ENCODE peak calls at places on chromosomes 7 and 10, in ten cellular contexts. H is fibroblast of mammary gland, C is uterus, O is IMR-90, W is upper lobe of left lung, X is PC-9, J is Caco-2, Q is lower lobe of right lung, M is LNCaP clone FGC, K is brain microvascular endothelial cell. S is an unnamed sample.

GRCh38 chr7:137774793-137775201 is 72.0 kb downstream of the DGKI start:
- DNase-seq in W (no peak), Q (no peak), C (no peak), X (no peak), J (no peak), H (peak), K (peak), O (peak), M (no peak), S (no peak)

GRCh38 chr7:142153400-142153799 is 41.9 kb downstream of the MGAM2 start:
- DNase-seq in W (no peak), M (peak), C (no peak), H (no peak), O (no peak), X (no peak), Q (no peak), J (peak), K (peak), S (no peak)

GRCh38 chr10:24459836-24460235 is 250.9 kb downstream of the KIAA1217 start:
- DNase-seq in J (no peak), Q (no peak), C (no peak), W (no peak), K (no peak), M (no peak), H (no peak), X (no peak), O (no peak), S (no peak)

GRCh38 chr7:130734525-130735272 is 692 bp upstream of the KLF14 start:
- DNase-seq in M (no peak), X (peak), J (no peak), W (no peak), Q (no peak), C (no peak), H (peak), O (peak), K (no peak), S (no peak)

GRCh38 chr10:16894834-16895233 is 77.6 kb upstream of the RSU1 start:
- DNase-seq in H (peak), J (no peak), O (no peak), W (no peak), M (no peak), Q (no peak), C (no peak), K (no peak), X (no peak), S (no peak)

GRCh38 chr10:10605551-10606081 is 412.1 kb upstream of the CELF2 start:
- DNase-seq in H (peak), J (no peak), X (no peak), O (peak), M (no peak), W (no peak), K (peak), Q (no peak), C (peak), S (peak)

GRCh38 chr10:72089618-72090017 is 1.3 kb upstream of the SPOCK2 start:
- DNase-seq in O (no peak), C (no peak), X (peak), J (peak), Q (no peak), M (no peak), H (no peak), W (no peak), K (no peak), S (no peak)

GRCh38 chr10:29248987-29249386 is 39.9 kb upstream of the LYZL1 start:
- DNase-seq in O (no peak), H (no peak), K (no peak), J (no peak), X (no peak), M (no peak), Q (no peak), C (no peak), W (no peak), S (no peak)

GRCh38 chr10:62264702-62265436 is 3.8 kb downstream of the RTKN2 start:
- DNase-seq in C (no peak), J (peak), H (peak), M (peak), K (peak), W (no peak), Q (no peak), X (peak), O (peak), S (no peak)

GRCh38 chr7:139618482-139619366 is 95.2 kb downstream of the CLEC2L start:
- DNase-seq in W (peak), C (peak), X (peak), Q (no peak), H (peak), M (peak), K (peak), J (peak), O (peak), S (peak)

GRCh38 chr10:93600446-93600860 is 582 bp downstream of the RBP4 start:
- DNase-seq in J (no peak), M (no peak), X (no peak), W (peak), O (no peak), Q (no peak), H (no peak), C (no peak), K (no peak), S (no peak)

GRCh38 chr10:84155521-84155920 is 16.2 kb downstream of the GHITM start:
- DNase-seq in K (no peak), M (no peak), W (no peak), X (no peak), J (no peak), Q (no peak), O (no peak), H (no peak), C (no peak), S (no peak)

GRCh38 chr10:71981024-71981867 is 17.1 kb downstream of the CHST3 start:
- DNase-seq in X (peak), K (no peak), M (no peak), W (peak), H (peak), C (no peak), Q (no peak), O (no peak), J (no peak), S (peak)

GRCh38 chr7:23185980-23186379 is 4.1 kb downstream of the NUP42 start:
- DNase-seq in O (no peak), M (no peak), J (no peak), W (no peak), X (no peak), K (no peak), C (no peak), H (no peak), Q (no peak), S (no peak)

GRCh38 chr7:141752634-141753033 is 11.3 kb upstream of the TAS2R3 start:
- DNase-seq in H (peak), M (no peak), C (no peak), K (no peak), X (no peak), Q (no peak), W (no peak), O (no peak), J (no peak), S (no peak)

GRCh38 chr7:81664304-81664703 is 105.5 kb downstream of the HGF start:
- DNase-seq in W (no peak), K (no peak), C (no peak), O (no peak), M (no peak), H (no peak), X (no peak), J (no peak), Q (no peak), S (no peak)

GRCh38 chr7:152106990-152107389 is 81.5 kb downstream of the GALNT11 start:
- DNase-seq in X (no peak), H (no peak), J (no peak), Q (no peak), K (no peak), C (no peak), O (peak), W (no peak), M (no peak), S (no peak)

GRCh38 chr10:110360857-110361474 is 56.2 kb upstream of the SMNDC1 start:
- DNase-seq in X (peak), W (no peak), J (no peak), K (no peak), H (peak), Q (no peak), M (no peak), O (no peak), C (no peak), S (no peak)

GRCh38 chr7:63031838-63032436 is 966.7 kb upstream of the ZNF722 start:
- DNase-seq in C (no peak), J (no peak), H (no peak), O (no peak), K (no peak), X (no peak), M (no peak), W (no peak), Q (no peak), S (no peak)

GRCh38 chr10:23897864-23898263 is 311.1 kb upstream of the KIAA1217 start:
- DNase-seq in Q (no peak), K (no peak), M (no peak), J (no peak), X (no peak), O (no peak), H (no peak), W (no peak), C (no peak), S (no peak)

GRCh38 chr10:102324061-102324460 is 71.4 kb upstream of the NFKB2 start:
- DNase-seq in H (no peak), X (no peak), J (no peak), O (peak), W (no peak), Q (no peak), M (no peak), C (no peak), K (no peak), S (no peak)

GRCh38 chr10:78134919-78135318 is 101.3 kb downstream of the RPS24 start:
- DNase-seq in O (no peak), C (no peak), M (no peak), J (peak), X (no peak), W (no peak), H (no peak), Q (no peak), K (no peak), S (no peak)

GRCh38 chr10:119768455-119769094 is 42.7 kb downstream of the INPP5F start:
- DNase-seq in C (peak), O (peak), X (peak), M (no peak), K (no peak), H (peak), Q (no peak), W (no peak), J (no peak), S (no peak)

GRCh38 chr10:48839809-48840679 is 99.6 kb downstream of the LRRC18 start:
- DNase-seq in O (no peak), Q (no peak), W (no peak), C (no peak), H (no peak), J (no peak), M (no peak), K (no peak), X (no peak), S (no peak)

GRCh38 chr7:71251706-71252105 is 119.8 kb downstream of the GALNT17 start:
- DNase-seq in H (no peak), Q (no peak), K (no peak), X (no peak), O (no peak), W (no peak), C (no peak), M (no peak), J (no peak), S (no peak)

GRCh38 chr7:16753102-16753931 is at the start of gene TSPAN13:
- DNase-seq in W (peak), M (peak), J (peak), O (peak), Q (peak), X (peak), C (peak), K (peak), H (no peak), S (peak)

GRCh38 chr7:29488977-29489376 is 74.7 kb upstream of the PRR15 start:
- DNase-seq in Q (no peak), O (peak), C (no peak), M (no peak), J (no peak), X (peak), H (peak), K (peak), W (no peak), S (no peak)

GRCh38 chr7:36863901-36864701 is 139.8 kb upstream of the AOAH start:
- DNase-seq in O (no peak), C (no peak), J (no peak), H (no peak), W (no peak), M (no peak), X (no peak), K (no peak), Q (no peak), S (no peak)

GRCh38 chr7:95427123-95427522 is 7.7 kb downstream of the PON2 start:
- DNase-seq in K (no peak), J (no peak), O (no peak), H (no peak), W (no peak), X (no peak), Q (no peak), C (no peak), M (no peak), S (no peak)

GRCh38 chr7:21357146-21358097 is 70.5 kb upstream of the SP4 start:
- DNase-seq in X (no peak), J (no peak), H (no peak), Q (no peak), C (no peak), W (no peak), M (no peak), K (no peak), O (no peak), S (no peak)

GRCh38 chr7:51620690-51621089 is 304.1 kb upstream of the COBL start:
- DNase-seq in Q (no peak), C (no peak), X (no peak), M (no peak), J (peak), O (no peak), K (no peak), W (no peak), H (no peak), S (no peak)

GRCh38 chr7:157824011-157824818 is 487.4 kb downstream of the DNAJB6 start:
- DNase-seq in Q (no peak), C (no peak), M (no peak), J (no peak), K (no peak), O (no peak), H (no peak), X (no peak), W (no peak), S (no peak)

GRCh38 chr7:37198906-37199485 is 249.7 kb downstream of the ELMO1 start:
- DNase-seq in C (peak), M (peak), X (no peak), H (peak), Q (peak), K (peak), O (peak), J (peak), W (no peak), S (peak)

GRCh38 chr10:132612571-132613504 is 75.3 kb downstream of the INPP5A start:
- DNase-seq in Q (no peak), J (no peak), O (peak), K (no peak), M (peak), W (no peak), X (no peak), C (no peak), H (no peak), S (no peak)

GRCh38 chr7:151410405-151411390 is 860 bp upstream of the WDR86 start:
- DNase-seq in Q (no peak), C (no peak), K (no peak), H (no peak), X (no peak), M (no peak), W (peak), O (no peak), J (no peak), S (peak)

GRCh38 chr7:69992938-69993337 is 394.7 kb downstream of the AUTS2 start:
- DNase-seq in K (no peak), C (no peak), W (no peak), O (no peak), X (no peak), J (no peak), H (no peak), Q (no peak), M (no peak), S (no peak)

GRCh38 chr7:124667312-124667711 is 98.3 kb downstream of the GPR37 start:
- DNase-seq in O (peak), W (no peak), M (no peak), C (no peak), J (no peak), X (no peak), H (no peak), K (no peak), Q (no peak), S (no peak)

GRCh38 chr10:14652067-14652466 is 122.6 kb downstream of the FAM107B start:
- DNase-seq in K (no peak), W (no peak), H (no peak), Q (no peak), M (no peak), C (peak), J (no peak), X (no peak), O (peak), S (no peak)

GRCh38 chr10:48550071-48550691 is 54.7 kb downstream of the ARHGAP22 start:
- DNase-seq in J (no peak), Q (no peak), C (no peak), H (no peak), X (no peak), O (no peak), M (no peak), W (no peak), K (no peak), S (no peak)

DNA sequence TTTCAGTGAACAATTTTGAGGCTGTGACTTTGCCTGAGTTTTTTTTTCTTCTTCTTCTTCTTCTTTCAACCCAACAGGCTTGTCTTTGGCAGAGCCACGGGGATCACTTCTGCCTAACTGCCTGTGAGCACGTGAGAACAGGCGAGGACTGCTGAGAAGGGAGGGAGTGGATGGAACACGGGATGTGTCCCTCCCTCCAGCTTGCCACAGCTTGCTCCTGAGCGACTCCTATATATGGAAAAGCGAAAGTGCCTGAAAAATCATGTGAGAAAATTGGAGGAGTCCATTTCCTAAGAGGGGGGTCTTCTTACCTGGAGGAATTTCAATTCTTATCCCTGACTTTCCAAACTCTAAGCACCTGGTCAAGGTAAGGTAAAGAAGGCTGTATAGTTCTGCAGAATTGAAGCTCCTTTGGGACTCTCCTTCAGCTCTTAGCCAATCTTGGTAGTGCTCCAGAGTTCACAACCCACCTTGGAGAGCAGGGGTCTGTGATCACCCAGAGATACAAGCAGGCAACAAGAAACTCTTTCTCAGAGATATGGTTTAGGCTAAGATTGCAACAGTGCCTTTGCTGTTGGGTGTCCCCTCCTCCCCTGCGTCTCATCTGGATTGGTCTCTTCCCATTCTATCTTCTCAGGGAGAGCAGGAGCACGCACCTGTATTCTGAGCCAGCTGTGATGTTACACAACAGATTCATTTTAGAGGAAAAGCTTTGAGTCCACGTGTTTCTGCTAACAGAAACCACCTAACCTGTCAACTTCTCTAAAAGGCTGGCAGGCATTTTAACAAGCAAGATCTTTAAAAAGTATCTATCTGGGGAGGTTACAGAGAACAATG is at the start of gene MAT1A:
- DNase-seq in K (no peak), H (peak), C (no peak), M (peak), O (peak), W (no peak), X (no peak), J (peak), Q (no peak), S (peak)
- TF ChIP-seq CTCF in K (no peak), H (no peak), C (no peak), M (no peak), O (no peak), W (no peak), X (no peak), J (no peak), Q (no peak), S (no peak)

GRCh38 chr10:30502266-30503058 is 68.5 kb downstream of the MAP3K8 start:
- DNase-seq in K (peak), H (no peak), M (no peak), X (peak), J (no peak), Q (no peak), C (no peak), O (peak), W (no peak), S (no peak)
- H3K4me3 ChIP-seq in K (no peak), H (no peak), M (no peak), X (no peak), J (no peak), Q (no peak), C (no peak), O (no peak), W (no peak), S (no peak)

GRCh38 chr10:122504551-122504950 is 43.2 kb downstream of the HTRA1 start:
- DNase-seq in C (peak), K (peak), W (peak), H (peak), Q (peak), X (no peak), M (peak), J (no peak), O (peak), S (peak)
- TF ChIP-seq CTCF in C (no peak), K (no peak), W (no peak), H (no peak), Q (no peak), X (no peak), M (no peak), J (no peak), O (no peak), S (no peak)

GRCh38 chr7:1240296-1240820 is 7.7 kb downstream of the UNCX start:
- DNase-seq in K (no peak), C (no peak), Q (no peak), J (no peak), H (no peak), X (no peak), M (no peak), W (no peak), O (no peak), S (no peak)

GRCh38 chr7:1239455-1240295 is 7.0 kb downstream of the UNCX start:
- DNase-seq in C (no peak), M (no peak), W (no peak), O (no peak), K (no peak), X (no peak), H (no peak), J (no peak), Q (no peak), S (no peak)

GRCh38 chr7:1236831-1237701 is 4.4 kb downstream of the UNCX start:
- DNase-seq in M (no peak), J (no peak), X (no peak), O (no peak), Q (no peak), C (no peak), K (no peak), H (no peak), W (peak), S (no peak)

GRCh38 chr7:1237704-1238255 is 5.1 kb downstream of the UNCX start:
- DNase-seq in O (no peak), H (no peak), M (no peak), C (no peak), X (no peak), J (no peak), Q (no peak), K (no peak), W (no peak), S (no peak)

DNA sequence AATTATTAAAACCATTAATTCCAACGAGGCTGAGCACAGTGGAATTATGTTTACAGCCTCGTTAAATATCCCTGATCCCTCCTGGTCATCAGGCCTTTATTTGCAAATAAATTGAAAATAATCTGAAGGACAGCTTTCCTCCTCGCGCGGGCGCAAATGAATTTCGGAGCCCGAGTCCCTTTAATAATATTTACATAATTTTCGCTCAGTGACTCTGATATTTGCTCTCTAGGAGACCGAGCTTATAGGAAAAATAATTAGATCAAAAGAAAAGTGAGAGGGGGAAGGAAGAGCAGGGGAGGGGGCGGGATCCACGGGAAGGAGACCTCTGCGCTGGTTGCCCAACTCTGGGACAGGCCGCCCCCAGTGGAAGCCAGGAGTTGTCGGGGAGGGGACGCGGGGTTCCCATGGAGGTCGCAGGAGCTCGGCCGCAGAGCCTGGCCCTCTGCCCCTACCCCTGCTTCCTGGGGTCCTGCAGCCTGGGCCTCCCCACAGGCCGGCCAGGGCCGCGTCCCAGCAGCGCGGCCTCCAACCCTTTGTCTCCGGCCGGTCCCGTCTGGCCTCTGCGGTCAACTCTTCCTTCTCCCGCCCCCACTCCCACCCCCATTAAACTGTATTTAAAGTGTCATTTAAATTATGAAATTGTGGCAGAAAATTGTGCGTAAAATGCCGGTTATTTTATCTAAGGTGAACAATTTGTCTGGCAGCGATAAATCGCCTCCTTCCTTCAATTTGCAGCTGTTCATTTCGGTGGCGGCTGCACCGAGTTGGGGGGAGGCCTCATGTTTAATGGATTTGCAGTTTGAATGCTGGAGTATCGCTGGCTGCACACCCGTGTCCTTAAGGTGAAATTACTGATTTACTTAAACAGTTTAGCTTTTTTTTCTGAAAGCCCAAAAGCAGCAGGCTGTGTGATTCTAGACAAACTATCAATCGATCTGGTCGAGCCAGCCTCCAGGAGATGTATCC is 6.0 kb downstream of the UNCX start:
- DNase-seq in C (no peak), Q (no peak), H (no peak), K (no peak), J (no peak), M (no peak), O (no peak), X (no peak), W (no peak), S (no peak)
- H3K4me3 ChIP-seq in C (no peak), Q (no peak), H (no peak), K (no peak), J (no peak), M (no peak), O (no peak), X (no peak), W (no peak), S (no peak)